ENCODE peak calls at places on chromosomes 12 and 14, in six cellular contexts. U is fibroblast of lung, I is IMR-90, B is NT2/D1, R is GM23248, S is kidney. Z is an unnamed sample. For H3K36me3, the result is how much of the 10 kb centered on the place peaks cover.

GRCh38 chr14:67537736-67538135 is 4.6 kb downstream of the PLEKHH1 start:
- DNase-seq in U (no peak), I (no peak), B (no peak), R (no peak), S (no peak), Z (no peak)

GRCh38 chr12:55934773-55935172 is 3.8 kb downstream of the DGKA start:
- DNase-seq in U (no peak), I (no peak), B (no peak), R (no peak), S (no peak), Z (no peak)

GRCh38 chr14:88289214-88289613 is 33.9 kb downstream of the KCNK10 start:
- DNase-seq in U (peak), I (peak), B (no peak), R (peak), S (no peak), Z (peak)

GRCh38 chr12:111645433-111645832 is 40.3 kb downstream of the BRAP start:
- DNase-seq in U (peak), I (peak), B (no peak), R (no peak), S (no peak), Z (peak)

GRCh38 chr12:50066402-50066801 is 9.0 kb downstream of the ASIC1 start:
- DNase-seq in U (peak), I (peak), B (peak), R (peak), S (peak), Z (peak)

GRCh38 chr12:91877461-91878230 is 268.0 kb downstream of the BTG1 start:
- DNase-seq in U (no peak), I (no peak), B (no peak), R (no peak), S (no peak), Z (no peak)

GRCh38 chr14:68148276-68148675 is 328.7 kb downstream of the RAD51B start:
- DNase-seq in U (peak), I (peak), B (no peak), R (peak), S (no peak), Z (no peak)

GRCh38 chr14:67934087-67934486 is 114.5 kb downstream of the RAD51B start:
- DNase-seq in U (peak), I (peak), B (peak), R (peak), S (no peak), Z (peak)

GRCh38 chr12:229441-230191 is 15.7 kb upstream of the SLC6A12 start:
- DNase-seq in U (no peak), I (no peak), B (no peak), R (no peak), S (no peak), Z (no peak)

GRCh38 chr12:43120189-43120588 is 431.8 kb downstream of the ADAMTS20 start:
- DNase-seq in U (no peak), I (no peak), B (no peak), R (no peak), S (no peak), Z (no peak)

GRCh38 chr12:107515446-107515958 is 170.1 kb upstream of the PWP1 start:
- DNase-seq in U (peak), I (peak), B (peak), R (peak), S (no peak), Z (peak)

GRCh38 chr12:75446857-75447256 is 33.7 kb upstream of the GLIPR1 start:
- DNase-seq in U (peak), I (peak), B (no peak), R (peak), S (no peak), Z (peak)

GRCh38 chr12:92462049-92462448 is 240.7 kb upstream of the PLEKHG7 start:
- DNase-seq in U (no peak), I (no peak), B (no peak), R (no peak), S (no peak), Z (no peak)

GRCh38 chr14:67566908-67567307 is 33.2 kb downstream of the PIGH start:
- DNase-seq in U (peak), I (no peak), B (peak), R (no peak), S (no peak), Z (peak)

GRCh38 chr12:39272934-39273770 is 169.8 kb downstream of the KIF21A start:
- DNase-seq in U (peak), I (peak), B (peak), R (peak), S (no peak), Z (peak)

GRCh38 chr12:65999564-66000280 is 130.8 kb downstream of the LLPH start:
- DNase-seq in U (peak), I (peak), B (no peak), R (peak), S (no peak), Z (peak)

GRCh38 chr12:54719691-54720090 is 71.5 kb upstream of the DCD start:
- DNase-seq in U (no peak), I (no peak), B (no peak), R (no peak), S (no peak), Z (no peak)

GRCh38 chr12:59396519-59396918 is 199.3 kb upstream of the SLC16A7 start:
- DNase-seq in U (no peak), I (no peak), B (no peak), R (no peak), S (no peak), Z (no peak)

GRCh38 chr14:50804181-50804721 is 26.7 kb downstream of the NIN start:
- DNase-seq in U (peak), I (peak), B (no peak), R (peak), S (no peak), Z (peak)

GRCh38 chr14:68630611-68631013 is 162.3 kb downstream of the ZFP36L1 start:
- DNase-seq in U (peak), I (no peak), B (no peak), R (no peak), S (no peak), Z (no peak)

GRCh38 chr12:88897723-88898122 is 317.5 kb upstream of the KITLG start:
- DNase-seq in U (peak), I (peak), B (no peak), R (peak), S (no peak), Z (peak)

GRCh38 chr12:82627799-82628198 is 58.9 kb upstream of the TMTC2 start:
- DNase-seq in U (peak), I (peak), B (peak), R (peak), S (no peak), Z (peak)

GRCh38 chr12:105876426-105876927 is 262.3 kb downstream of the NUAK1 start:
- DNase-seq in U (no peak), I (no peak), B (no peak), R (peak), S (no peak), Z (no peak)

GRCh38 chr12:78306236-78306635 is 475.5 kb downstream of the NAV3 start:
- DNase-seq in U (no peak), I (no peak), B (no peak), R (no peak), S (no peak), Z (no peak)

GRCh38 chr14:61388976-61389576 is 67.7 kb downstream of the PRKCH start:
- DNase-seq in U (no peak), I (no peak), B (no peak), R (peak), S (no peak), Z (no peak)

GRCh38 chr14:34951286-34951685 is 31.5 kb upstream of the SRP54 start:
- DNase-seq in U (peak), I (peak), B (no peak), R (peak), S (no peak), Z (peak)

GRCh38 chr12:5396541-5396940 is 35.4 kb upstream of the NTF3 start:
- DNase-seq in U (no peak), I (no peak), B (no peak), R (no peak), S (no peak), Z (no peak)

GRCh38 chr12:76508128-76508661 is 51.4 kb downstream of the OSBPL8 start:
- DNase-seq in U (no peak), I (no peak), B (no peak), R (no peak), S (no peak), Z (no peak)

GRCh38 chr12:70695361-70696023 is 58.3 kb upstream of the PTPRB start:
- DNase-seq in U (no peak), I (no peak), B (no peak), R (no peak), S (no peak), Z (no peak)

GRCh38 chr12:78149459-78149858 is 318.8 kb downstream of the NAV3 start:
- DNase-seq in U (peak), I (no peak), B (no peak), R (no peak), S (no peak), Z (no peak)

GRCh38 chr14:58077621-58078020 is 74.4 kb downstream of the ARMH4 start:
- DNase-seq in U (peak), I (peak), B (no peak), R (peak), S (no peak), Z (peak)

GRCh38 chr14:22656945-22657711 is 13.0 kb upstream of the OR6J1 start:
- DNase-seq in U (no peak), I (peak), B (no peak), R (no peak), S (no peak), Z (peak)

GRCh38 chr14:45181329-45181728 is 45.6 kb downstream of the FANCM start:
- DNase-seq in U (no peak), I (peak), B (no peak), R (no peak), S (no peak), Z (no peak)

GRCh38 chr12:103529306-103529705 is 33.5 kb upstream of the C12orf42 start:
- DNase-seq in U (no peak), I (no peak), B (no peak), R (no peak), S (no peak), Z (no peak)

GRCh38 chr14:80047761-80048160 is 163.5 kb downstream of the DIO2 start:
- DNase-seq in U (no peak), I (no peak), B (no peak), R (no peak), S (no peak), Z (no peak)

GRCh38 chr12:52926596-52927241 is 21.8 kb upstream of the KRT8 start:
- DNase-seq in U (no peak), I (no peak), B (no peak), R (peak), S (no peak), Z (no peak)
- H3K9ac ChIP-seq in U (no peak), I (no peak), B (peak), R (peak), S (no peak), Z (no peak)

GRCh38 chr12:14443531-14443930 is 78.0 kb downstream of the ATF7IP start:
- DNase-seq in U (peak), I (peak), B (no peak), R (peak), S (no peak), Z (peak)
- H3K36me3 ChIP-seq in U (under half), I (under half), B (under half), R (under half), S (under half), Z (half or more)

DNA sequence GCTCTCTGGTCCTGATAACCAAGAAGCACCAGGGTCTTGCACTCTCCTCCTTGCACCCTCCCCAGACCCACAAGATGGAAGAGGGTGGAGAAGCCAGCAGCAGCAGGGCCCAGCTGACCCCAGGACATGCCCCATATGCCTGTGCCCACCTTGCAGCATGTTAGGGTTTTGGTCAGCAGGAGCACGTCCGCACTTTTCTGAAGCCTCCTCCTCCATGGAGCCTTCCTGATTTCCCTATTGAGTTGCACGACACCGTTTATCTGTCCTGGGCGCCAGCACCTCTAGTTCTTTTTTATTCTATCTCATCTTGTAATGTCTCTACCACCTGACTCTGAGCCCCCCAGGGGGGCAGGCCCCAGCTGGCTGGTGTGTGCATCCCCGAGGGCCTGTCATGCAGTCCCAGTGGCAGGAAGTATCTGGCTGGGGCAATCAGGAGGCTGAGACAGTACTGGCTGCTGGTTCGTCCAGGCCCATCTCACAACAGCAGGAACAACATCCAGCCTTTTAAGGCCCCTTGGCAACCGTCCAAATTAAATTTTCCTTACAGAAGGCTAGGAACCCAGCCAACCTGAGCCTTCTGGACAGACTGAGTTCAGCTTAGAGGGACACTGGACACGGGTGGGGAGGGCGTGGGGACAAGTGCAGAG is 39.6 kb downstream of the CCDC85C start:
- DNase-seq in U (peak), I (peak), B (no peak), R (peak), S (no peak), Z (peak)
- H3K9ac ChIP-seq in U (no peak), I (no peak), B (no peak), R (no peak), S (no peak), Z (no peak)

DNA sequence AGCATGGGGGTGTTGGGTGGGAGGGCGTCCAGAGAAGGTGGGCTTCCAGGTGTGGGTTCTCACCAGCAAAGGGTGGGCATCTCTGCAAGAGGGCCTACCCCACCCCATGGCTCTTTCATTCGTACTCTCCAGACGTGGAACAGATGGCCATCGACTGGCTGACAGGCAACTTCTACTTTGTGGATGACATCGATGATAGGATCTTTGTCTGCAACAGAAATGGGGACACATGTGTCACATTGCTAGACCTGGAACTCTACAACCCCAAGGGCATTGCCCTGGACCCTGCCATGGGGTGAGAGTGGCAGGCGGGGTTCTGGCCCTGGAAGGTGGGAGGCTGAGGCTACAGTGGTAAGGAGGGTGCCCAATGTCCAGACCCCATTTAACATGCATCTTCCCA is 6.7 kb upstream of the LRP1-AS start:
- DNase-seq in U (no peak), I (no peak), B (no peak), R (no peak), S (no peak), Z (no peak)
- H3K36me3 ChIP-seq in U (half or more), I (half or more), B (half or more), R (half or more), S (under half), Z (half or more)

DNA sequence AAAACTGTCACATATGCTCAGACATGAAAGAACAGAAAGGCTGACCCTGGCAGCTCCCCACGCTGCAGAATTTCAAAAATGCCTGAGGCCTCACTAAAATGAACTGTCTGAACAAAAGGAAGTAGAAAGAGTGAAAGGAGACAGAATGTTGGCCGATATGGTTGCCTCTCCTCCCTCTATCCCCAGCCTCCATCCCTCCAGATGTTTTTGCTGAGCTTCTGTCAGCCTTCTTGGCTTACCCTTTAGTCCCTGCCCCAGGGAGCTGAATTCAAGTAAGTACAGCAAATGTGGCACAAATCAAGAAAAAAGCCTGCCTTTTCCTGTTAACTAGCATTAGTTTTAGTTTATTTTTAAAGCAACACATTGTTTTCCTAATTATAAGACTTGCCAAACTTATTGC is 6.9 kb downstream of the SMCO2 start:
- DNase-seq in U (peak), I (no peak), B (no peak), R (no peak), S (no peak), Z (peak)
- H3K9ac ChIP-seq in U (no peak), I (no peak), B (no peak), R (no peak), S (no peak), Z (no peak)

GRCh38 chr12:125111403-125111802 is 46.2 kb downstream of the AACS start:
- DNase-seq in U (peak), I (peak), B (no peak), R (peak), S (no peak), Z (peak)
- H3K36me3 ChIP-seq in U (under half), I (under half), B (half or more), R (under half), S (under half), Z (half or more)

GRCh38 chr12:15712823-15713663 is 76.1 kb downstream of the EPS8 start:
- DNase-seq in U (no peak), I (no peak), B (no peak), R (no peak), S (no peak), Z (no peak)
- H3K9ac ChIP-seq in U (no peak), I (no peak), B (no peak), R (no peak), S (no peak), Z (no peak)

Z was measured in adipocyte.